ENCODE peak calls at places on chromosomes 5 and 9, in six cellular contexts. I is adipocyte, C is uterus, B is lower lobe of right lung, Y is aorta, J is brain microvascular endothelial cell. X is an unnamed sample.

GRCh38 chr5:9833871-9834270 is 203.7 kb upstream of the TAS2R1 start:
- DNase-seq in I (no peak), C (no peak), B (no peak), Y (no peak), J (no peak), X (no peak)

GRCh38 chr9:105233836-105234235 is 10.6 kb upstream of the SLC44A1 start:
- DNase-seq in I (peak; percentile 51), C (no peak), B (no peak), Y (no peak), J (no peak), X (no peak)

GRCh38 chr9:87194471-87194870 is 247.2 kb upstream of the GAS1 start:
- DNase-seq in I (peak; percentile 79), C (no peak), B (no peak), Y (no peak), J (peak; percentile 67), X (no peak)

GRCh38 chr9:70080481-70081119 is 37.0 kb downstream of the MAMDC2 start:
- DNase-seq in I (no peak), C (no peak), B (no peak), Y (no peak), J (peak; percentile 71), X (no peak)

GRCh38 chr5:77924081-77924480 is 147.9 kb upstream of the TBCA start:
- DNase-seq in I (no peak), C (no peak), B (no peak), Y (no peak), J (no peak), X (no peak)

GRCh38 chr9:132947751-132948150 is 3.3 kb upstream of the TSC1 start:
- DNase-seq in I (no peak), C (no peak), B (no peak), Y (no peak), J (no peak), X (no peak)

GRCh38 chr5:140344683-140345423 is 1.6 kb downstream of the HBEGF start:
- DNase-seq in I (no peak), C (no peak), B (no peak), Y (no peak), J (no peak), X (peak; percentile 68)

GRCh38 chr5:39191216-39191615 is 28.1 kb downstream of the FYB1 start:
- DNase-seq in I (no peak), C (no peak), B (no peak), Y (no peak), J (no peak), X (no peak)

GRCh38 chr5:129460121-129460950 is at the start of gene ADAMTS19:
- DNase-seq in I (peak; percentile 82), C (peak; percentile 43), B (no peak), Y (no peak), J (peak; percentile 40), X (peak; percentile 60)

GRCh38 chr9:127021664-127022337 is 100.6 kb downstream of the ANGPTL2 start:
- DNase-seq in I (peak; percentile 99), C (peak; percentile 96), B (peak; percentile 59), Y (peak; percentile 92), J (peak; percentile 83), X (peak; percentile 78)

GRCh38 chr5:136004436-136004835 is 24.4 kb upstream of the TGFBI start:
- DNase-seq in I (no peak), C (no peak), B (no peak), Y (no peak), J (no peak), X (no peak)

GRCh38 chr5:67493676-67494075 is 297.1 kb upstream of the CD180 start:
- DNase-seq in I (no peak), C (no peak), B (no peak), Y (no peak), J (peak; percentile 17), X (peak; percentile 58)

GRCh38 chr5:149206524-149207141 is 65.0 kb upstream of the AFAP1L1 start:
- DNase-seq in I (no peak), C (no peak), B (no peak), Y (no peak), J (no peak), X (no peak)

GRCh38 chr5:108481355-108481931 is 99.5 kb upstream of the FBXL17 start:
- DNase-seq in I (peak; percentile 74), C (no peak), B (no peak), Y (no peak), J (peak; percentile 14), X (no peak)

GRCh38 chr9:89743576-89744254 is 138.9 kb downstream of the GADD45G start:
- DNase-seq in I (no peak), C (no peak), B (no peak), Y (no peak), J (no peak), X (no peak)

GRCh38 chr5:181280251-181280762 is 19.4 kb upstream of the TRIM52 start:
- DNase-seq in I (no peak), C (no peak), B (no peak), Y (no peak), J (no peak), X (no peak)
- H3K4me3 ChIP-seq in I (no peak overlapping the region), C (no peak overlapping the region), B (no peak overlapping the region), Y (no peak overlapping the region), J (no peak overlapping the region), X (no peak overlapping the region)

GRCh38 chr9:13606576-13606975 is 327.1 kb upstream of the MPDZ start:
- DNase-seq in I (no peak), C (no peak), B (no peak), Y (no peak), J (no peak), X (no peak)

GRCh38 chr9:13603916-13604315 is 324.4 kb upstream of the MPDZ start:
- DNase-seq in I (no peak), C (no peak), B (no peak), Y (no peak), J (no peak), X (no peak)

GRCh38 chr9:13613296-13613695 is 333.8 kb upstream of the MPDZ start:
- DNase-seq in I (no peak), C (no peak), B (no peak), Y (no peak), J (no peak), X (no peak)

GRCh38 chr9:13607746-13608445 is 328.4 kb upstream of the MPDZ start:
- DNase-seq in I (peak; percentile 10), C (no peak), B (no peak), Y (no peak), J (no peak), X (no peak)
- H3K4me3 ChIP-seq in I (peak overlapping the region; percentile 31), C (no peak overlapping the region), B (no peak overlapping the region), Y (peak overlapping the region; percentile 17), J (no peak overlapping the region), X (no peak overlapping the region)

DNA sequence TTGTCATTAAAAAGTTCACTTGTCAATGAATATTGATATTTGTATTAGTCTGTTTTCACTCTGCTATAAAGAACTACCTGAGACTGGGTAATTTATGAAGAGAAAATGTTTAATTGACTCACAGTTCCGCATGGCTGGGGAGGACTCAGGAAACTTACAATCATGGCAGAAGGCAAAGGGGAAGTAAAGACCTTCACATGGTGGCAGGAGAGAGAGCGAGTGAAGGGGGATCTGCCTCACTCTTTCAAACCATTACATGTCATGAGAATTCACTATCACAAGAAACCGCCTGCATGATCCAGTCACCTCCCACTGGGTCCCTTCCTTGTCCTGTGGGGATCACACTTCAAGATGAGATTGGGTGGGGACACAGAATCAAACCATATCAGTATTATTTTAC is 27.5 kb downstream of the SRD5A1 start:
- DNase-seq in I (no peak), C (no peak), B (no peak), Y (no peak), J (no peak), X (no peak)
- H3K4me3 ChIP-seq in I (no peak overlapping the region), C (no peak overlapping the region), B (no peak overlapping the region), Y (no peak overlapping the region), J (no peak overlapping the region), X (peak overlapping the region; percentile 2)

DNA sequence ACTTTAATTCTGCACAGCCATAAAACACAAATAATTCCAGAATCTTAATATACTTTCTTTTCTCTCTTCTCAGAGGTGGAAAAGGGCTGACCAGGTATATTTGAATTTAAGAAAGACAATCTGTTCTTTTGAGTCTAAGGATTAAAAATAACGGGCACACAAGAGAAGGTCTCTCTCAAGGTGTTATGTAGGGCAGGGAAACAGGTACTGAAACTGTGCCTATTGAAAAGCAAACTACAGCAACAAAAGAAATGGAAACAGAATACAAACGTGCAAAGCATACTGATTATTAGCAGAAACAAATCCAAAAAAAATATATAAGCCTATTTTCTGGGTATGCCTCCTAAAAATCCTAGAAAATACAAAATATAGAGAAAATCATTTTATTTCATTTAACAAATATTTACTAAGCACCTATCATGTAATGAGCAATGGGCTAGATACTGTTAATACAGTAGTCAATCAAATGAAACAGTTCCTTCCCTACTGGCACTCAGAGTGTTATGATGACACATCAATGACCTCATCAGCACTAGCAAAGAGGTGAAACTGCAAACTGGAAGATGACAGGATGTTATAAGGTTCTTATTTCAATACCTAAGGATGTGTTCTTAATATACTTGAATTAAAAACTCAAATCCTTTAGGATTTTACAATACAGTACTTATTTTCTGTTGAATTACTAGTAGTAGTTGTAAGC is 87.7 kb downstream of the AUH start:
- DNase-seq in I (peak; percentile 20), C (no peak), B (no peak), Y (no peak), J (peak; percentile 31), X (no peak)
- H3K4me3 ChIP-seq in I (no peak overlapping the region), C (no peak overlapping the region), B (no peak overlapping the region), Y (no peak overlapping the region), J (no peak overlapping the region), X (no peak overlapping the region)

GRCh38 chr5:164532226-164532937 is 1027.0 kb downstream of the MAT2B start:
- DNase-seq in I (peak; percentile 3), C (no peak), B (no peak), Y (no peak), J (no peak), X (no peak)
- H3K4me3 ChIP-seq in I (no peak overlapping the region), C (no peak overlapping the region), B (no peak overlapping the region), Y (no peak overlapping the region), J (no peak overlapping the region), X (no peak overlapping the region)

GRCh38 chr9:124008855-124009834 is 2.4 kb upstream of the LHX2 start:
- DNase-seq in I (no peak), C (no peak), B (no peak), Y (peak; percentile 73), J (no peak), X (no peak)
- H3K4me3 ChIP-seq in I (no peak overlapping the region), C (no peak overlapping the region), B (no peak overlapping the region), Y (no peak overlapping the region), J (no peak overlapping the region), X (no peak overlapping the region)

DNA sequence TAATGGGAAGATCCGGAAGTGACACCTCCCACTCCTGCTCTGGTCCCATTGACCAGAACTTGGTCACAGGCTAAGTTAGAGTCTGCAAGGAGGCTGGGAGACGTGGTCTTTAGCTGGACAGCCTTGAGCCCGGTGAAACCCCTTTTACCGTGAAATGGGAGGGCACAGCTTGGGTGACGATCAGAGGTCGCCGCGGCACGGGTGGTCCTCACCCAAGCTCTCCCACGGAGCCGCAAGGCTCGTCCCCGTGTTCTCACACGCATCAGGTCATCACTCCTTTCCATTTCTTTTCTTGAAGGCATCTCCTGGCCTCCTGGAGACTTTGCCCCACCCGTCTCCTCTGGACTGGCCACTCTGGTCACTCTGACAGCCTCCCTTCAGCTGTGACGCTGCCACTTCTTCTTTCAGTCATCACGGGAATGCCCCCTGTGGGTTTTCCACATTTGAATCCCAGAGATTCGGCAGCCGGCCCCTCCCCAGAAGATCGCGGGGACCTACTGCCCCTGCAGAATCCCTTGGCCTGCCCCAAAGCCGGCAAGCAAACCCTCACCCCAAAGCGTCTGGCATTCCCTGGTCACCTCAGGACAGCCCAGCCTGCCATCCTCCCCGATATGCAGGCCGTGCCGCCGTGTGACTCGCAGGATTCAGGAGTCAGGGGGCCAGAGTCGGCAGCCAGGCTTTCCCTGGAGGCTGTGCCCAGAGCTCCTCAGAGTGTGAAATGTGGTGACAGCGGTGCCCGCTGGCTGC is 18.9 kb upstream of the EGFL7 start:
- DNase-seq in I (no peak), C (peak; percentile 17), B (peak; percentile 55), Y (no peak), J (no peak), X (peak; percentile 41)
- H3K4me3 ChIP-seq in I (no peak overlapping the region), C (no peak overlapping the region), B (peak overlapping the region; percentile 51), Y (no peak overlapping the region), J (no peak overlapping the region), X (peak overlapping the region; percentile 18)

GRCh38 chr5:55538621-55539020 is 3.9 kb upstream of the PLPP1 start:
- DNase-seq in I (peak; percentile 22), C (no peak), B (no peak), Y (no peak), J (no peak), X (no peak)
- H3K4me3 ChIP-seq in I (peak overlapping the region; percentile 77), C (no peak overlapping the region), B (no peak overlapping the region), Y (no peak overlapping the region), J (no peak overlapping the region), X (no peak overlapping the region)